ENCODE peak calls at places on chromosomes 11 and 22, in four cellular contexts. Q is HCT116, H is thyroid gland, E is RWPE1. S is an unnamed sample.

GRCh38 chr11:86571273-86571948 is 101.0 kb downstream of the ME3 start:
- DNase-seq in Q (peak; percentile 80), H (no peak), E (no peak), S (no peak)

GRCh38 chr11:117747892-117748291 is 49.1 kb downstream of the DSCAML1 start:
- DNase-seq in Q (no peak), H (no peak), E (no peak), S (no peak)

GRCh38 chr11:110752890-110753289 is 40.7 kb upstream of the ARHGAP20 start:
- DNase-seq in Q (no peak), H (no peak), E (no peak), S (no peak)

GRCh38 chr11:118841469-118842222 is 42.0 kb upstream of the CXCR5 start:
- DNase-seq in Q (no peak), H (no peak), E (no peak), S (no peak)

GRCh38 chr11:127521413-127521812 is 520.8 kb upstream of the KIRREL3 start:
- DNase-seq in Q (no peak), H (no peak), E (no peak), S (no peak)

GRCh38 chr22:39960791-39961746 is 872 bp downstream of the TMA7B start:
- DNase-seq in Q (no peak), H (no peak), E (no peak), S (no peak)

GRCh38 chr11:130601141-130601540 is 152.7 kb downstream of the ADAMTS15 start:
- DNase-seq in Q (no peak), H (peak; percentile 82), E (no peak), S (no peak)

GRCh38 chr11:106461148-106461547 is 383.7 kb downstream of the AASDHPPT start:
- DNase-seq in Q (no peak), H (no peak), E (no peak), S (no peak)

GRCh38 chr11:81669944-81670526 is 1063.6 kb downstream of the FAM181B start:
- DNase-seq in Q (no peak), H (no peak), E (no peak), S (no peak)

GRCh38 chr11:68839953-68840641 is 1.6 kb downstream of the CPT1A start:
- DNase-seq in Q (no peak), H (no peak), E (peak; percentile 22), S (no peak)

GRCh38 chr22:44424131-44424711 is 73.8 kb downstream of the RTL6 start:
- DNase-seq in Q (no peak), H (no peak), E (no peak), S (no peak)

GRCh38 chr11:116558504-116559252 is 214.1 kb downstream of the BUD13 start:
- DNase-seq in Q (no peak), H (no peak), E (no peak), S (no peak)

GRCh38 chr11:113378692-113379091 is 8.9 kb upstream of the ANKK1 start:
- DNase-seq in Q (no peak), H (no peak), E (no peak), S (no peak)

GRCh38 chr11:114308689-114309089 is 12.5 kb downstream of the NNMT start:
- DNase-seq in Q (no peak), H (peak; percentile 9), E (no peak), S (no peak)

GRCh38 chr11:131703311-131703710 is 332.9 kb downstream of the NTM start:
- DNase-seq in Q (no peak), H (no peak), E (no peak), S (no peak)

GRCh38 chr11:13702071-13702470 is 33.6 kb downstream of the FAR1 start:
- DNase-seq in Q (no peak), H (no peak), E (no peak), S (no peak)

GRCh38 chr22:29503811-29504372 is 23.9 kb downstream of the NEFH start:
- DNase-seq in Q (no peak), H (peak; percentile 63), E (no peak), S (no peak)

GRCh38 chr11:66020618-66021357 is 5.5 kb downstream of the CATSPER1 start:
- DNase-seq in Q (no peak), H (no peak), E (peak; percentile 72), S (no peak)

GRCh38 chr11:123261345-123262106 is 66.5 kb upstream of the CLMP start:
- DNase-seq in Q (peak; percentile 62), H (peak; percentile 91), E (peak; percentile 70), S (peak; percentile 41)

GRCh38 chr11:57297221-57297620 is 27.5 kb downstream of the TNKS1BP1 start:
- DNase-seq in Q (no peak), H (no peak), E (no peak), S (no peak)

GRCh38 chr11:120182790-120183491 is 27.9 kb upstream of the OAF start:
- DNase-seq in Q (no peak), H (peak; percentile 30), E (peak; percentile 31), S (no peak)
- TF ChIP-seq CTCF in Q (peak; percentile 59), H (no peak), E (peak; percentile 30), S (peak; percentile 37)

GRCh38 chr11:128563308-128563707 is 24.1 kb downstream of the ETS1 start:
- DNase-seq in Q (no peak), H (no peak), E (no peak), S (no peak)
- TF ChIP-seq CTCF in Q (no peak), H (no peak), E (no peak), S (no peak)

GRCh38 chr11:73530109-73530508 is 67.8 kb downstream of the FAM168A start:
- DNase-seq in Q (no peak), H (no peak), E (no peak), S (no peak)
- TF ChIP-seq CTCF in Q (no peak), H (no peak), E (no peak), S (no peak)

GRCh38 chr11:32289701-32290100 is 145.6 kb downstream of the WT1 start:
- DNase-seq in Q (no peak), H (no peak), E (no peak), S (no peak)

GRCh38 chr11:32290783-32291182 is 144.6 kb downstream of the WT1 start:
- DNase-seq in Q (no peak), H (no peak), E (no peak), S (no peak)

DNA sequence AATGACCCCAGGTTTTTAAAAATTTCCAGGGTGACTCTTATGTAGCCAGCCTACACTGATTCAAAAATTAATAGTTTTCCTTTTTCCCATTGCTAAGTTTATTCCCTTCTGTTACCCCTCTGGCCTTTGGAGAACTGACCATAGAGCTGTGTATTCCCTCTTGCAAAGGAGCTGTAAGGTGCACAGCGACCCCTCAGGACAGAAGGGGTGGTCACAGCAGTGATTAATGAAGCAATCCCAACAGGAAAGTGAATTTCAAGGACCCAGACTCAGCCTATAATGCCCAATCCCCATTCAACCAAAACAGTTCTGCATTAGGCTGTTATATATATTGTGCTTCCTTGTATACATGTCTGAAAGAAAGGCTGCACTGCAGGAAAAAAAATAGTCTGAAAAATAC is 147.1 kb downstream of the WT1 start:
- DNase-seq in Q (no peak), H (no peak), E (no peak), S (no peak)
- TF ChIP-seq CTCF in Q (peak; percentile 47), H (no peak), E (no peak), S (no peak)

GRCh38 chr11:102793677-102794290 is 4.2 kb downstream of the MMP1 start:
- DNase-seq in Q (no peak), H (no peak), E (no peak), S (peak; percentile 81)

GRCh38 chr11:102798012-102798746 is at the start of gene MMP1:
- DNase-seq in Q (no peak), H (no peak), E (peak; percentile 85), S (no peak)

GRCh38 chr11:102791271-102792036 is 6.5 kb downstream of the MMP1 start:
- DNase-seq in Q (no peak), H (no peak), E (no peak), S (no peak)

GRCh38 chr11:102792604-102793003 is 5.4 kb downstream of the MMP1 start:
- DNase-seq in Q (no peak), H (no peak), E (no peak), S (no peak)

GRCh38 chr11:102794382-102794781 is 3.6 kb downstream of the MMP1 start:
- DNase-seq in Q (peak; percentile 59), H (no peak), E (no peak), S (no peak)
- TF ChIP-seq CTCF in Q (peak; percentile 77), H (no peak), E (peak; percentile 18), S (peak; percentile 41)

DNA sequence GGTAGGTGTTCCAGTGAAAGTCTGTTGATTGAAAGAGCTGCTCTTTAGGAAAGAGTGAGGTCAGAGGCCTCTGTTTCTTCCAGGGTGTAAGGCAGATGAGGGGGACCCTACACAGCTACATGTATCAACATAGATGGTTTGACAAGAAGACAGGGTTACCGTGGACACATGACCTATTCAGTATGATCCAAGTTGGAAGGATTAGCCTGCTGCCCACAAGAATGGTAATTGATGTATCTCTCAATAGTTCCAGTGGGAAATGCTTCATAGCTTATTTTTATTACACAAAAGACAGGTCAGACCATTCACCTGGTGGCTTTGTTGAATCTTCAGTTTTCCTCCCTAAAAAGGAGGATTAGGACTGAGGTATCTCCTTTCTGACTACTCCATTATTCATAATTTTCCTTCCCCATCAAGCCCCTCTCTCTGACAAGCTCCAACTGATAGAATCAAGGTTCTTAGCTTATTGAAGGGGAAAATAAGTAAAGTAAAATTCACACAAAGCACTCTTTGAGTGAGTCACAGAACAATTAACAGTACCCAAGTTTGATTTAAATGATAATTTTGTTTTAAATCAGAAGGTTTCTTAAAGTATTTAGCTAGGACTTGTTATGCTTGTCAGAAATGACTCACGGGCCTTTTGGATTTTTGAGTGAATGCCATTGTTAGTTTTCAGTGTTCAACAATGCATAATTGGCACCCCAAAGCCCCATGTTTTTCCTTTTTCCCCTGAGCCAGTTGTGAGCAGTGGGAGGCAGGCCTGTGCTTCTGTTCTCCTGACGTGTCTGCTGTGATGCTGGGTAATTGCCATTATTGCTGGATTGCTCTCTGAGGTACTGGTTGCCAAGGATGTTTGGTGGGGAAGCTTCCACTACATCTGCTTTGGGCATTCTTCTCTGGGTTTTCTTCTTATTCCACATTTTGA is 373.2 kb downstream of the DDX10 start:
- DNase-seq in Q (no peak), H (no peak), E (peak; percentile 22), S (no peak)
- TF ChIP-seq CTCF in Q (no peak), H (no peak), E (no peak), S (no peak)

GRCh38 chr11:398826-399225 is 4.8 kb downstream of the PKP3 start:
- DNase-seq in Q (no peak), H (no peak), E (no peak), S (no peak)

GRCh38 chr11:394858-395655 is 1.0 kb downstream of the PKP3 start:
- DNase-seq in Q (no peak), H (no peak), E (no peak), S (no peak)

GRCh38 chr11:396511-396947 is 2.5 kb downstream of the PKP3 start:
- DNase-seq in Q (no peak), H (no peak), E (peak; percentile 28), S (no peak)

GRCh38 chr11:395866-396265 is 1.9 kb downstream of the PKP3 start:
- DNase-seq in Q (no peak), H (no peak), E (no peak), S (no peak)

DNA sequence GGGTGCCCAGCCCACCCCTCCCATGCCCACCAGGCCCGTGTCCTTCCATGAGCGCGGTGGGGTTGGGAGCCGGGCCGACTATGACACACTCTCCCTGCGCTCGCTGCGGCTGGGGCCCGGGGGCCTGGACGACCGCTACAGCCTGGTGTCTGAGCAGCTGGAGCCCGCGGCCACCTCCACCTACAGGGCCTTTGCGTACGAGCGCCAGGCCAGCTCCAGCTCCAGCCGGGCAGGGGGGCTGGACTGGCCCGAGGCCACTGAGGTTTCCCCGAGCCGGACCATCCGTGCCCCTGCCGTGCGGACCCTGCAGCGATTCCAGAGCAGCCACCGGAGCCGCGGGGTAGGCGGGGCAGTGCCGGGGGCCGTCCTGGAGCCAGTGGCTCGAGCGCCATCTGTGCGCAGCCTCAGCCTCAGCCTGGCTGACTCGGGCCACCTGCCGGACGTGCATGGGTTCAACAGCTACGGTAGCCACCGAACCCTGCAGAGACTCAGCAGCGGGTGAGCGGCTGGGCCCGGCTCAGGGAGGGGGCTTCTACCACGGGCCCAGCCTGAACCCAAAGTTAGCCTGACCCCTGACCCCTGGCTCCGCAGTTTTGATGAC is 3.0 kb downstream of the PKP3 start:
- DNase-seq in Q (no peak), H (no peak), E (no peak), S (no peak)
- TF ChIP-seq CTCF in Q (no peak), H (no peak), E (no peak), S (no peak)

GRCh38 chr22:37330200-37331033 is 48.1 kb downstream of the CYTH4 start:
- DNase-seq in Q (peak; percentile 96), H (no peak), E (peak; percentile 36), S (no peak)
- TF ChIP-seq CTCF in Q (peak; percentile 55), H (no peak), E (no peak), S (no peak)

S was measured in LNCaP clone FGC.